ENCODE peak calls at places on chromosome 17, in four cellular contexts. R, S, B and I are unnamed samples.

GRCh38 chr17:32854834-32855389 is 22.0 kb downstream of the MYO1D start:
- DNase-seq in R (no peak), S (no peak), B (no peak), I (no peak)

GRCh38 chr17:79925242-79925957 is 86.2 kb upstream of the CBX4 start:
- DNase-seq in R (peak), S (peak), B (peak), I (no peak)

GRCh38 chr17:8966926-8967325 is 1.4 kb upstream of the PIK3R5 start:
- DNase-seq in R (no peak), S (no peak), B (no peak), I (no peak)

GRCh38 chr17:13561606-13562270 is 40.0 kb downstream of the HS3ST3A1 start:
- DNase-seq in R (no peak), S (no peak), B (no peak), I (no peak)

GRCh38 chr17:67717192-67717623 is 528 bp upstream of the NOL11 start:
- DNase-seq in R (no peak), S (no peak), B (peak), I (peak)

GRCh38 chr17:4520881-4521600 is 22.4 kb downstream of the SPNS2 start:
- DNase-seq in R (no peak), S (peak), B (peak), I (no peak)

GRCh38 chr17:82367724-82368524 is 3.6 kb upstream of the UTS2R start:
- DNase-seq in R (no peak), S (no peak), B (no peak), I (peak)

GRCh38 chr17:53516643-53517042 is 306.1 kb upstream of the KIF2B start:
- DNase-seq in R (no peak), S (no peak), B (no peak), I (no peak)

GRCh38 chr17:9258115-9259020 is 237.1 kb downstream of the NTN1 start:
- DNase-seq in R (no peak), S (no peak), B (no peak), I (peak)

GRCh38 chr17:80780381-80781187 is 211.1 kb upstream of the CHMP6 start:
- DNase-seq in R (peak), S (no peak), B (no peak), I (no peak)

GRCh38 chr17:40699880-40700279 is 3.7 kb downstream of the KRT24 start:
- DNase-seq in R (no peak), S (no peak), B (no peak), I (no peak)

GRCh38 chr17:40852378-40852777 is 14.6 kb downstream of the KRT12 start:
- DNase-seq in R (no peak), S (no peak), B (no peak), I (no peak)

GRCh38 chr17:65783845-65784334 is 222.4 kb upstream of the AXIN2 start:
- DNase-seq in R (no peak), S (no peak), B (peak), I (peak)

GRCh38 chr17:82670661-82671060 is 22.4 kb upstream of the WDR45B start:
- DNase-seq in R (no peak), S (no peak), B (no peak), I (no peak)

GRCh38 chr17:19578545-19578944 is 44.9 kb downstream of the SLC47A1 start:
- DNase-seq in R (no peak), S (no peak), B (no peak), I (no peak)

GRCh38 chr17:13365331-13365730 is 236.4 kb downstream of the HS3ST3A1 start:
- DNase-seq in R (no peak), S (no peak), B (no peak), I (no peak)

GRCh38 chr17:72890711-72891110 is 201.8 kb downstream of the SLC39A11 start:
- DNase-seq in R (no peak), S (no peak), B (no peak), I (no peak)

GRCh38 chr17:52383493-52384100 is 225.1 kb upstream of the CA10 start:
- DNase-seq in R (no peak), S (peak), B (peak), I (peak)

GRCh38 chr17:40542562-40543411 is 22.5 kb downstream of the CCR7 start:
- DNase-seq in R (peak), S (peak), B (no peak), I (peak)

GRCh38 chr17:57468932-57469775 is 212.8 kb downstream of the MSI2 start:
- DNase-seq in R (no peak), S (no peak), B (no peak), I (peak)

GRCh38 chr17:40727447-40728231 is 24.1 kb upstream of the KRT24 start:
- DNase-seq in R (no peak), S (no peak), B (no peak), I (no peak)

GRCh38 chr17:39576187-39576586 is 31.5 kb downstream of the NEUROD2 start:
- DNase-seq in R (no peak), S (no peak), B (no peak), I (peak)

GRCh38 chr17:27577124-27577761 is 53.7 kb upstream of the LGALS9 start:
- DNase-seq in R (no peak), S (no peak), B (no peak), I (no peak)

GRCh38 chr17:49516190-49516589 is 21.1 kb downstream of the NGFR start:
- DNase-seq in R (peak), S (no peak), B (peak), I (no peak)

GRCh38 chr17:10156579-10157488 is 41.6 kb downstream of the GAS7 start:
- DNase-seq in R (no peak), S (peak), B (no peak), I (no peak)

GRCh38 chr17:73292031-73292531 is 19.7 kb downstream of the CDC42EP4 start:
- DNase-seq in R (no peak), S (peak), B (no peak), I (no peak)

GRCh38 chr17:50396261-50397110 is 837 bp downstream of the LRRC59 start:
- DNase-seq in R (peak), S (peak), B (peak), I (peak)

GRCh38 chr17:49624896-49625295 is 49.2 kb downstream of the NXPH3 start:
- DNase-seq in R (no peak), S (no peak), B (no peak), I (no peak)

GRCh38 chr17:51540151-51540550 is 279.8 kb downstream of the UTP18 start:
- DNase-seq in R (no peak), S (no peak), B (no peak), I (peak)

GRCh38 chr17:71438631-71439146 is 682.1 kb upstream of the SOX9 start:
- DNase-seq in R (no peak), S (no peak), B (no peak), I (peak)

GRCh38 chr17:63916566-63917185 is 2.0 kb downstream of the GH1 start:
- DNase-seq in R (no peak), S (no peak), B (no peak), I (no peak)

DNA sequence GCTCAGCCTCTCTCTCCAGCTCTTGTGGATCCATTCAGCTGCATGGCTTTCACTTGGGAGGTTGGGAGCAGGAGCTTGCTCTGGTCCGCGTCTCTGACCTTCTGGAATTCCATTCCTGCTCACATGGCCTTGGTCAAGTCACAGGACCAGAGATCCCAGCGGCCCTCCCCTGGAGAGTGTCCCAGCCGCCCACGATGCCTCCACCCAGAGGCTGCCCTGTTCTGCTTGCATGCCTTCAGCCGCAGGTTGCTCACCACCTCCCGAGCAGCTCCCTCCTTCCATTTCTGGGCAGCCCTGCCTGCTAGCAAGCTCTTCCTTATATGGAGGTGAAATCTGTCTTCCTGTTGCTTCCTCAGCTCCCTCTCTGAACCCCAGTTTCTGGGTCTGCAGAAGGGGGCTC is 32.6 kb downstream of the RAI1 start:
- DNase-seq in R (no peak), S (peak), B (no peak), I (peak)
- TF ChIP-seq POLR2AphosphoS5 in R (no peak), S (peak), B (peak), I (no peak)

DNA sequence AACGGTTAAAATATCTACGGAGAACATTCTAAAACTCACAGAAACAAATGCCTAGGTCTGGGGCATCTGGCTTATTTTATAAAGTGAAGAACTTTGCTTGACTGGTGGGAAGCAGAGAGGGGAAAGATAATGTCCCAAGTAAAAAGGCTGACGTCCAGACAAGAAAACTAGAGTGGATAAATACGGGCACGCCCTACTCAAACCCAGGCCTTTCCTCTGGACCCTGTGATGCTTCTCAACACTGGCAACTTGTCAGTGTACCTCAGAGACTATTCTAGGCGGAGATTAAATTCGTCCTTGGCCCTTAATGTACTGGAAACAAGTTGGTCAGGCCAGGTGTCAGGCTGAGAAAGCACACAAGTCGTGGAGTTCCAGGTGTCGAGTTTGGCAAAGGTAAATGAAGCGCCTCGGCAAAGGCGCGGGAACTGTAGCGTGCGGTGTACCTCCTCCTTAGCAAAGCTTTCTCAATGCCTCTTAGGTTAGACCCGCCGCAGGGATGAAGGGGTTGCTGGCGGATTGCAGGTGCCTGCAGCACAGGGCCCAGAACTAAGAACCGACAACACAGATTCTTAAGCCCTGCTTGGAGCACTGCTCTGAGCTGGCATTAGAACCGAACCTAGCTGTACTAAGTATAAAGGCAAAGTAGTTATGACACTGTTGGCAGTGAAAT is 668 bp upstream of the UNK start:
- DNase-seq in R (no peak), S (peak), B (no peak), I (no peak)
- TF ChIP-seq POLR2AphosphoS5 in R (no peak), S (no peak), B (no peak), I (no peak)

GRCh38 chr17:62787358-62787757 is 20.8 kb downstream of the MARCHF10 start:
- DNase-seq in R (no peak), S (no peak), B (no peak), I (no peak)
- TF ChIP-seq POLR2AphosphoS5 in R (no peak), S (no peak), B (no peak), I (no peak)

DNA sequence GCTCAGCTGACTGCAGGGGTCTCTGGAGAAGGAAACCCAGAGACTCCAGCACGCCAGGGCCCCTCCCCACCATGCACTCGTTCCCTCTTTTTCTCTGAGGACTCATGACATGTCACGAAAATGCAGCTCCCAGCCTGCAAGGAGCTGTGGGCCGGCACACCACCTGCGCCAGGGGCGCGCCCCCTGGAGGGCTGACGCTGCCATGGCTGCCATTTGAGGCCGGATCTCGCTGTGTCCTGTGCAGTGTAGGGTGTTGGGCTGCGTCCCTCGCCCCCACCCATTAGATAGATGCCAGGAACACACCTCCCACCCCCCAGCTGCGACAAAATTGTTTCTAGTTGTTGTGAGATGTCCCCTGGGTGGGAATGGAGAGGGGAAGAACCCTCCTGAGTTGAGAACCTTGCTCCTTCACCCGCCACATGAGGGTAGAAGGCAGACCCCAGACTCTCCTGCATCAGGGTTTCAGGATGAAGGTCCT is 8.2 kb downstream of the SYNGR2 start:
- DNase-seq in R (no peak), S (peak), B (peak), I (no peak)
- TF ChIP-seq POLR2AphosphoS5 in R (no peak), S (peak), B (peak), I (no peak)

GRCh38 chr17:75680431-75680830 is 13.3 kb downstream of the SAP30BP start:
- DNase-seq in R (no peak), S (no peak), B (no peak), I (no peak)

GRCh38 chr17:75676461-75676860 is 9.3 kb downstream of the SAP30BP start:
- DNase-seq in R (no peak), S (no peak), B (no peak), I (no peak)

GRCh38 chr17:75683467-75684041 is 16.4 kb downstream of the SAP30BP start:
- DNase-seq in R (no peak), S (peak), B (no peak), I (peak)

GRCh38 chr17:75681289-75681688 is 14.2 kb downstream of the SAP30BP start:
- DNase-seq in R (no peak), S (no peak), B (no peak), I (no peak)

DNA sequence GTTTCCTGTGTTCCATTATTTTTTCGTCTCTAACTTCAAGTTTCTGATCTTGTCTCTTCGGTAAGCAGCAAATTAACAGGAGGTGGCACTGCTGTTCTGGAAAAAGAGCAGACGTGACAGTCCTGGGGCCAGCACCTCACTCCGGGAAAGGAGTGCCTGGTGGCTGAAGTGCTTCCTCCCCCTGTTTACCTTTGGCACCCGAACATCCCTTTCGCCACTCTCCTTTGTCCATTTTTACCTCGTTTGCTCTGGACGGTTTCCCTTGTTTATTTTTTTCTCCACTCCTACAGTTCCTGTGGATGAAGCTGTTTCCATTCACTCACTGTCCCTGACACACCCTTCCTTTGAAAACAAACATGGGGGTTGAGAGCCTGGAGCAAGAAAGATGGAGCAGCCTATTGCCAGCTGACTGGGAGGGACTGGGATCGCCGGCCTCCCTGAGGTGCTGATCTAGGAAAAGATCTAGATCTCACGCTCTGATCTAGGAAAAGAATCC is 12.6 kb downstream of the SAP30BP start:
- DNase-seq in R (no peak), S (peak), B (peak), I (no peak)
- TF ChIP-seq POLR2AphosphoS5 in R (peak), S (peak), B (peak), I (no peak)

GRCh38 chr17:14748036-14748715 is 447.3 kb downstream of the HS3ST3B1 start:
- DNase-seq in R (no peak), S (no peak), B (no peak), I (no peak)
- TF ChIP-seq POLR2AphosphoS5 in R (no peak), S (no peak), B (no peak), I (no peak)

GRCh38 chr17:48110722-48111121 is 3.2 kb downstream of the SNX11 start:
- DNase-seq in R (no peak), S (no peak), B (no peak), I (no peak)

GRCh38 chr17:48107137-48108055 is at the start of gene SNX11:
- DNase-seq in R (peak), S (peak), B (peak), I (peak)

GRCh38 chr17:48111937-48112241 is 4.3 kb downstream of the SNX11 start:
- DNase-seq in R (no peak), S (no peak), B (no peak), I (no peak)

GRCh38 chr17:48113201-48113676 is 5.7 kb downstream of the SNX11 start:
- DNase-seq in R (no peak), S (no peak), B (no peak), I (no peak)
- TF ChIP-seq POLR2AphosphoS5 in R (no peak), S (peak), B (no peak), I (no peak)

DNA sequence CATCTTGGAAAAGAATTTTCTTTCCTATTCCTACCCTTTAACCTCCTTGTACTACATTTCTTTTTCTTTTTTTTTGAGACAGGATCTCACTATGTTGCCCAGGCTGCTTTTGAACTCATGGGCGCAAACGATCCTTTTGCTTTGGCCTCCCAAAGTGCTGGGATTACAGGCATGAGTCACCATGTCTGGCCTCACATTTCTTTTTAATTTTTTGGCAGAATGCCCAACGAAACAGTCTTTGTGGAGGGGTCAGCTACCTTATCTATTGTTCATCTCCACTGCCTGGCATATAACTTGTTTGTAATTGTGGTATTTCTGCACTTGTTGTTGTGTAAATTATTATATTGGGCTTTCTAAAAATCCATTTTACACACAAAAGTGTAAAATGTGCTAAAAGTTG is 27.3 kb downstream of the MAP2K4 start:
- DNase-seq in R (no peak), S (no peak), B (no peak), I (no peak)
- TF ChIP-seq POLR2AphosphoS5 in R (no peak), S (no peak), B (no peak), I (no peak)

DNA sequence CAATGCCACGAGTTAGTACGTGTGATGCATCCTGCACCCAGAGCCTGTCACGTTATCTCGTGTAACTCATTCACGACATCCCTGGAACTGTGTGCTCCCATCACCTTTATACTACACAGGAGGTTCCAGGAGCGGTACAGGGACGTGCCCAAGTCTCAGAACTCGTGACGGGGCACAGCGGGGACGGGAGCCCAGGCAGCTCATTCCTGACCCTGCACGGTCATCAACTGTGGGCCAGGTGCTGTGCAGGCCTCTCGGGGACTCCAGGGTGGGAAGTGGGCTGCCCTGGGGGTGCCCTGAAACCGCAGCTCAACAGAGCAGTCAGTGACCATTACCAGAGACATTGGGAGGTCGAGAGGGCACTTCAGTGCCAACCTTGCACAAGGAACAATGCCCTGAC is 11.1 kb upstream of the KIF19 start:
- DNase-seq in R (no peak), S (no peak), B (no peak), I (no peak)
- TF ChIP-seq POLR2AphosphoS5 in R (no peak), S (no peak), B (no peak), I (no peak)

GRCh38 chr17:36944488-36945040 is 4.2 kb upstream of the AATF start:
- DNase-seq in R (no peak), S (no peak), B (no peak), I (no peak)

GRCh38 chr17:36945160-36945559 is 3.6 kb upstream of the AATF start:
- DNase-seq in R (no peak), S (no peak), B (no peak), I (no peak)

GRCh38 chr17:36942031-36942599 is 4.8 kb downstream of the LHX1 start:
- DNase-seq in R (no peak), S (no peak), B (no peak), I (no peak)

GRCh38 chr17:36942631-36943125 is 5.4 kb downstream of the LHX1 start:
- DNase-seq in R (no peak), S (no peak), B (no peak), I (no peak)

GRCh38 chr17:36943250-36944220 is 5.2 kb upstream of the AATF start:
- DNase-seq in R (no peak), S (no peak), B (no peak), I (no peak)
- TF ChIP-seq POLR2AphosphoS5 in R (no peak), S (no peak), B (no peak), I (no peak)